ENCODE peak calls at places on chromosomes 11 and 22, in six cellular contexts. One of them, this sample, is unnamed.

GRCh38 chr11:45414082-45414481 is 127.9 kb upstream of the SYT13 start:
- DNase-seq in testis: no peak
- DNase-seq in right lobe of liver: no peak
- DNase-seq in upper lobe of left lung: no peak
- DNase-seq in uterus: no peak
- DNase-seq in IMR-90: no peak
- DNase-seq in this sample: no peak

GRCh38 chr11:92735039-92735438 is 234.4 kb upstream of the MTNR1B start:
- DNase-seq in uterus: no peak
- DNase-seq in IMR-90: no peak
- DNase-seq in testis: no peak
- DNase-seq in upper lobe of left lung: no peak
- DNase-seq in right lobe of liver: no peak
- DNase-seq in this sample: no peak

GRCh38 chr22:44746836-44747519 is 5.4 kb upstream of the ARHGAP8 start:
- DNase-seq in right lobe of liver: no peak
- DNase-seq in upper lobe of left lung: no peak
- DNase-seq in testis: no peak
- DNase-seq in IMR-90: peak; percentile 69
- DNase-seq in uterus: no peak
- DNase-seq in this sample: no peak

GRCh38 chr11:113153847-113154246 is 160.5 kb upstream of the TTC12 start:
- DNase-seq in IMR-90: no peak
- DNase-seq in testis: no peak
- DNase-seq in uterus: no peak
- DNase-seq in upper lobe of left lung: no peak
- DNase-seq in right lobe of liver: no peak
- DNase-seq in this sample: no peak

GRCh38 chr22:41169157-41169556 is 36.0 kb upstream of the L3MBTL2 start:
- DNase-seq in IMR-90: no peak
- DNase-seq in upper lobe of left lung: no peak
- DNase-seq in uterus: no peak
- DNase-seq in right lobe of liver: no peak
- DNase-seq in testis: no peak
- DNase-seq in this sample: no peak

GRCh38 chr11:19466314-19466713 is 225.6 kb upstream of the E2F8 start:
- DNase-seq in right lobe of liver: no peak
- DNase-seq in IMR-90: no peak
- DNase-seq in upper lobe of left lung: no peak
- DNase-seq in uterus: no peak
- DNase-seq in testis: no peak
- DNase-seq in this sample: no peak

GRCh38 chr11:4093519-4094347 is 866 bp upstream of the RRM1 start:
- DNase-seq in uterus: no peak
- DNase-seq in testis: no peak
- DNase-seq in IMR-90: no peak
- DNase-seq in right lobe of liver: no peak
- DNase-seq in upper lobe of left lung: no peak
- DNase-seq in this sample: no peak

GRCh38 chr22:30665786-30666185 is 1.9 kb downstream of the DUSP18 start:
- DNase-seq in testis: no peak
- DNase-seq in right lobe of liver: no peak
- DNase-seq in IMR-90: no peak
- DNase-seq in uterus: no peak
- DNase-seq in upper lobe of left lung: no peak
- DNase-seq in this sample: no peak

GRCh38 chr11:115266066-115266465 is 238.1 kb downstream of the CADM1 start:
- DNase-seq in right lobe of liver: no peak
- DNase-seq in testis: no peak
- DNase-seq in IMR-90: no peak
- DNase-seq in upper lobe of left lung: no peak
- DNase-seq in uterus: no peak
- DNase-seq in this sample: no peak

GRCh38 chr11:131914299-131914902 is 544.0 kb downstream of the NTM start:
- DNase-seq in uterus: no peak
- DNase-seq in right lobe of liver: no peak
- DNase-seq in testis: no peak
- DNase-seq in IMR-90: peak; percentile 44
- DNase-seq in upper lobe of left lung: no peak
- DNase-seq in this sample: no peak

GRCh38 chr11:86245369-86246292 is 1.1 kb downstream of the EED start:
- DNase-seq in IMR-90: peak; percentile 6
- DNase-seq in uterus: no peak
- DNase-seq in testis: peak; percentile 23
- DNase-seq in upper lobe of left lung: peak; percentile 22
- DNase-seq in right lobe of liver: peak; percentile 49
- DNase-seq in this sample: peak; percentile 12

GRCh38 chr11:97908354-97908753 is 1112.4 kb upstream of the CNTN5 start:
- DNase-seq in testis: no peak
- DNase-seq in right lobe of liver: no peak
- DNase-seq in upper lobe of left lung: no peak
- DNase-seq in uterus: no peak
- DNase-seq in IMR-90: no peak
- DNase-seq in this sample: no peak

GRCh38 chr11:113884361-113884836 is 9.0 kb upstream of the USP28 start:
- DNase-seq in upper lobe of left lung: no peak
- DNase-seq in testis: no peak
- DNase-seq in IMR-90: peak; percentile 44
- DNase-seq in right lobe of liver: no peak
- DNase-seq in uterus: no peak
- DNase-seq in this sample: no peak

GRCh38 chr22:44729391-44730012 is 22.9 kb upstream of the ARHGAP8 start:
- DNase-seq in testis: peak; percentile 66
- DNase-seq in IMR-90: peak; percentile 71
- DNase-seq in upper lobe of left lung: no peak
- DNase-seq in uterus: peak; percentile 71
- DNase-seq in right lobe of liver: peak; percentile 45
- DNase-seq in this sample: no peak

GRCh38 chr11:3723014-3723708 is 52.0 kb upstream of the CHRNA10 start:
- DNase-seq in IMR-90: peak; percentile 99
- DNase-seq in right lobe of liver: no peak
- DNase-seq in upper lobe of left lung: peak; percentile 46
- DNase-seq in uterus: no peak
- DNase-seq in testis: no peak
- DNase-seq in this sample: peak; percentile 53

GRCh38 chr22:37343343-37343742 is 61.0 kb downstream of the CYTH4 start:
- DNase-seq in uterus: no peak
- DNase-seq in right lobe of liver: no peak
- DNase-seq in IMR-90: no peak
- DNase-seq in testis: no peak
- DNase-seq in upper lobe of left lung: no peak
- DNase-seq in this sample: no peak

GRCh38 chr11:6414874-6415328 is 4.0 kb downstream of the APBB1 start:
- DNase-seq in testis: no peak
- DNase-seq in right lobe of liver: no peak
- DNase-seq in IMR-90: no peak
- DNase-seq in upper lobe of left lung: no peak
- DNase-seq in uterus: no peak
- DNase-seq in this sample: no peak

GRCh38 chr11:6420677-6421076 is 1.8 kb upstream of the APBB1 start:
- DNase-seq in testis: no peak
- DNase-seq in uterus: no peak
- DNase-seq in right lobe of liver: no peak
- DNase-seq in upper lobe of left lung: no peak
- DNase-seq in IMR-90: no peak
- DNase-seq in this sample: no peak

GRCh38 chr11:6418199-6418957 is 516 bp downstream of the APBB1 start:
- DNase-seq in testis: peak; percentile 40
- DNase-seq in upper lobe of left lung: no peak
- DNase-seq in IMR-90: no peak
- DNase-seq in right lobe of liver: no peak
- DNase-seq in uterus: peak; percentile 40
- DNase-seq in this sample: no peak

GRCh38 chr11:6413791-6414231 is 5.1 kb downstream of the APBB1 start:
- DNase-seq in upper lobe of left lung: no peak
- DNase-seq in IMR-90: no peak
- DNase-seq in uterus: no peak
- DNase-seq in testis: no peak
- DNase-seq in right lobe of liver: no peak
- DNase-seq in this sample: no peak

GRCh38 chr11:6418958-6419611 is at the start of gene APBB1:
- DNase-seq in right lobe of liver: no peak
- DNase-seq in IMR-90: peak; percentile 48
- DNase-seq in upper lobe of left lung: peak; percentile 47
- DNase-seq in testis: peak; percentile 77
- DNase-seq in uterus: peak; percentile 82
- DNase-seq in this sample: peak; percentile 68
- TF ChIP-seq POLR2A in right lobe of liver: peak; percentile 27
- TF ChIP-seq POLR2A in IMR-90: no peak
- TF ChIP-seq POLR2A in upper lobe of left lung: no peak
- TF ChIP-seq POLR2A in testis: no peak
- TF ChIP-seq POLR2A in uterus: peak; percentile 29
- TF ChIP-seq POLR2A in this sample: peak; percentile 42

GRCh38 chr11:12111482-12112149 is 1.2 kb downstream of the MICAL2 start:
- DNase-seq in IMR-90: peak; percentile 46
- DNase-seq in upper lobe of left lung: no peak
- DNase-seq in uterus: no peak
- DNase-seq in testis: peak; percentile 44
- DNase-seq in right lobe of liver: no peak
- DNase-seq in this sample: no peak

GRCh38 chr11:12109591-12110196 is 696 bp upstream of the MICAL2 start:
- DNase-seq in testis: no peak
- DNase-seq in uterus: no peak
- DNase-seq in upper lobe of left lung: peak; percentile 42
- DNase-seq in IMR-90: no peak
- DNase-seq in right lobe of liver: no peak
- DNase-seq in this sample: no peak

GRCh38 chr11:12112150-12112520 is 1.7 kb downstream of the MICAL2 start:
- DNase-seq in IMR-90: no peak
- DNase-seq in uterus: no peak
- DNase-seq in upper lobe of left lung: no peak
- DNase-seq in testis: peak; percentile 49
- DNase-seq in right lobe of liver: no peak
- DNase-seq in this sample: no peak

GRCh38 chr11:12110201-12110713 is at the start of gene MICAL2:
- DNase-seq in testis: peak; percentile 93
- DNase-seq in upper lobe of left lung: peak; percentile 94
- DNase-seq in right lobe of liver: peak; percentile 93
- DNase-seq in uterus: peak; percentile 90
- DNase-seq in IMR-90: peak; percentile 85
- DNase-seq in this sample: peak; percentile 95

DNA sequence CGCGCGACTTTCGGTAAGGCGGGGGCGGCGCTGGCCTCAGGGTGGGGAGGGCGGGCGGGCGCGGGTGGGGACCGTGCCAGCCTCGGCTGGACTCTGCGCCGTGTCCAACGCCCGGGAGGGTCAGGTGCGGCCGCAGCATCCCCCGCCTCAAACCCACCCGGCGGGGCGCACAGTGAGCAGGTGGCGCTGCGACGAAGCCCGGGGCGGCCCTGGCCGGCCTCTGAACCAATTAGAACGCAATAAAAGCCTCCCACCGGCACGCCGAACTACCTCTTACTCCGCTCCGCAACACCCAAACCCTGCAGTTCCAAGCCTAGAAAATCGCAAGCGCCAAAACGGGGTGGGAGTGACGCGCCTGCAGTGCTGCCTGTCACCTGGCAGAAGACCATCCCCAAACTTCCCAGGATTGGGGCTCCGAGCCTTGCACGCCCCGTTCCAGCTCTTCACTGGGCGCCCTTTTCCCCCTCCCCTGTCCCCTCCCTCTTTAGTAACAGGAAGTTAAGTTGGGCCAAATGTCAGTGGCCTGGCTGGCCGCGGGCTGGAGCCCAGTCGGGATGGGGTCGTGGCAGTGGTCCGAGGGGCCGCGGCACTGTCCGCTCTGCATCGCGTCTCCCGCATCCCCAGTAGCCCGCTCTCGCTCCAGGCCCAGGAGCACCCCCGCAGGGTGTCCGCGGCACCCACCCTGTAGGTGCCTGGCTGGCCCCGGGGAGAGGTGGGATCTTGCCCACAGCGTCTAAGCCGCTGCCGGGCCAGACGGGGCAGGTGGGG is 508 bp downstream of the MICAL2 start:
- DNase-seq in IMR-90: no peak
- DNase-seq in right lobe of liver: peak; percentile 68
- DNase-seq in uterus: peak; percentile 40
- DNase-seq in upper lobe of left lung: peak; percentile 60
- DNase-seq in testis: peak; percentile 46
- DNase-seq in this sample: no peak
- TF ChIP-seq POLR2A in IMR-90: peak; percentile 93
- TF ChIP-seq POLR2A in right lobe of liver: peak; percentile 25
- TF ChIP-seq POLR2A in uterus: no peak
- TF ChIP-seq POLR2A in upper lobe of left lung: no peak
- TF ChIP-seq POLR2A in testis: no peak
- TF ChIP-seq POLR2A in this sample: peak; percentile 14

DNA sequence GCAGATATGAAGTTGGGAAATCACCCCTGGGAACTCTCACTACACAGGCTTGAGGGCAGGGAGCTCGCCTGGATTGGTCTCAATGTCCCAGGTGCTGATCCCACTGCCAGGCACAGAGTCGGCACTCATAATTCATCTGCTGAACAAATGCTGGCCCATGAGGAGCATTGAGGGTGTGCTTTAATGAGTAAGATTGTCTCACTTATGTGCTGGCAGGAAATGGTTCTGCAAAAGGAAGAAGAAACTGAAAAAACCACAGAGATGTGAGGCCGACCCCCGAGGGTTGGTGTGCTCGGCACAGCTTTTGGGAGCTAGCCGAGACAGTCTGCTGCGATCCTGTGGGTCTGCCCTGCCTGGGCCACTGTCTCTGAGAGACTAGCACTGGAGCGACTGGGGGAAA is 9.4 kb downstream of the PLAAT2 start:
- DNase-seq in uterus: no peak
- DNase-seq in testis: peak; percentile 28
- DNase-seq in right lobe of liver: no peak
- DNase-seq in upper lobe of left lung: peak; percentile 61
- DNase-seq in IMR-90: no peak
- DNase-seq in this sample: no peak
- TF ChIP-seq POLR2A in uterus: no peak
- TF ChIP-seq POLR2A in testis: no peak
- TF ChIP-seq POLR2A in right lobe of liver: no peak
- TF ChIP-seq POLR2A in upper lobe of left lung: no peak
- TF ChIP-seq POLR2A in IMR-90: no peak
- TF ChIP-seq POLR2A in this sample: no peak

DNA sequence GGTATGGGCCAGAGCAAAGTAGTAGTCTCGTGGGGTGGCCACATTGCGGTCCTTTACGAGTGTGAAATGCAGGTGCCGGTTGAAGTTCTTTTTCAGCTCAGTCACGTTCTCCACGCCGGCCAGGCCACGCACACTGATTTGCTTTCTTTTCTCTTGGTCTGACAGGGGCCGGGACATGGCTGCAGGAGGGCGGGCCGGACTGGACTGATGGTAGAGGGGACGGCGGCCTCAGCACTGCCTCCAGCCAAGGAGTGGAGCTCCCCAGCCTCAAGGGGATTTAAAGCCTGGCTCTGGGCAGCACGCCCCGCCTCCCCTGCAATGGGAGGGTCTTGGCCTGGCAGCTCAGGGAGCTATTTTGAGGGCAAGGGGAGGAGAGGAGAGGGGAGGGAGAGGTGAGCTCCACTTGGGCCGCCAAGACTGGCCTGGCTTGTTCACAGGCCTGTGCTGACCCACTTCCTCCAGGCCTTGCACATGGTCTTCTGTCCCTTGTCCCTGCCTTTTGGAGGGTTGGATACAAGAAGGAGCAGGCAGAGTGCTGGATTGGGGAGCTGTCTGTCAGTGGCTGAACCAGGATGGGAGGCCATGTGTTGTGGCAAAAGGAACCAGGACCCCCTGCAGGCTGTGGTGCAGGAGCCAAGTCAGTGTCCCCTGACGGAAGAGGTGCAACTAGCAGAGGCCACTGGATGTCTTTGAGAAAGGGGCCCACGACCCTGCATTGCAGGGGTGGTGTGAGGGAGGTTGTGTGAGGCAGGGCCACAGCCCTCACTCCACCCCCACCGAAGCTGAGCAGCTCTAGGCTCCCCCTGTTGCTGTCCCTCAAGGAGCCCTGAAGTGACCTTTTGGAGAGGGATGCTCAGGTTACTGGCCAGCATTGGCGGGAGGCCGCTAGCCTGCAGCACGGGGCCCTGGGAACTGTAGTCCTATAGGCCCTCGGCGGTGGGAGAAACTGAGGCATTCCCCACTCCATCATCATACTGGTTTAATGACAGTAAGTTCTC is at the start of gene PYGM:
- DNase-seq in testis: peak; percentile 83
- DNase-seq in upper lobe of left lung: no peak
- DNase-seq in uterus: peak; percentile 90
- DNase-seq in IMR-90: no peak
- DNase-seq in right lobe of liver: peak; percentile 48
- DNase-seq in this sample: no peak
- TF ChIP-seq POLR2A in testis: no peak
- TF ChIP-seq POLR2A in upper lobe of left lung: no peak
- TF ChIP-seq POLR2A in uterus: peak; percentile 39
- TF ChIP-seq POLR2A in IMR-90: peak; percentile 1
- TF ChIP-seq POLR2A in right lobe of liver: no peak
- TF ChIP-seq POLR2A in this sample: no peak